ENCODE peak calls at places on chromosomes 2 and 18, in five cellular contexts. One of them, this sample, is unnamed.
A peak's percentile ranks its signal among the peaks of the same experiment; 100 is the strongest.

GRCh38 chr2:192278701-192279100 is 84.0 kb upstream of the TMEFF2 start:
- DNase-seq in nephron progenitor cell: no peak
- DNase-seq in choroid plexus epithelial cell: no peak
- DNase-seq in chondrocyte: no peak
- DNase-seq in HFF-Myc: no peak
- DNase-seq in this sample: no peak

GRCh38 chr2:26355038-26355995 is 8.7 kb upstream of the ADGRF3 start:
- DNase-seq in nephron progenitor cell: no peak
- DNase-seq in choroid plexus epithelial cell: peak; percentile 96
- DNase-seq in chondrocyte: no peak
- DNase-seq in HFF-Myc: peak; percentile 81
- DNase-seq in this sample: no peak

GRCh38 chr2:129189617-129190016 is 789.8 kb upstream of the RAB6C start:
- DNase-seq in nephron progenitor cell: no peak
- DNase-seq in choroid plexus epithelial cell: no peak
- DNase-seq in chondrocyte: no peak
- DNase-seq in HFF-Myc: no peak
- DNase-seq in this sample: no peak

GRCh38 chr2:157256621-157257020 is 884 bp upstream of the GALNT5 start:
- DNase-seq in nephron progenitor cell: no peak
- DNase-seq in choroid plexus epithelial cell: no peak
- DNase-seq in chondrocyte: no peak
- DNase-seq in HFF-Myc: no peak
- DNase-seq in this sample: no peak

GRCh38 chr18:56284319-56284718 is 354.1 kb downstream of the TXNL1 start:
- DNase-seq in nephron progenitor cell: no peak
- DNase-seq in choroid plexus epithelial cell: no peak
- DNase-seq in chondrocyte: no peak
- DNase-seq in HFF-Myc: no peak
- DNase-seq in this sample: no peak

GRCh38 chr2:74554821-74555531 is 456 bp downstream of the DOK1 start:
- DNase-seq in nephron progenitor cell: peak; percentile 69
- DNase-seq in choroid plexus epithelial cell: peak; percentile 50
- DNase-seq in chondrocyte: no peak
- DNase-seq in HFF-Myc: no peak
- DNase-seq in this sample: peak; percentile 66

GRCh38 chr18:31162825-31163435 is at the start of gene DSC1:
- DNase-seq in nephron progenitor cell: no peak
- DNase-seq in choroid plexus epithelial cell: no peak
- DNase-seq in chondrocyte: no peak
- DNase-seq in HFF-Myc: no peak
- DNase-seq in this sample: no peak

GRCh38 chr2:241730679-241731293 is 3.6 kb upstream of the D2HGDH start:
- DNase-seq in nephron progenitor cell: no peak
- DNase-seq in choroid plexus epithelial cell: no peak
- DNase-seq in chondrocyte: no peak
- DNase-seq in HFF-Myc: no peak
- DNase-seq in this sample: no peak

GRCh38 chr2:98911376-98912154 is 24.5 kb downstream of the CRACDL start:
- DNase-seq in nephron progenitor cell: no peak
- DNase-seq in choroid plexus epithelial cell: peak; percentile 41
- DNase-seq in chondrocyte: peak; percentile 65
- DNase-seq in HFF-Myc: no peak
- DNase-seq in this sample: no peak

GRCh38 chr18:49023281-49023937 is 72.6 kb upstream of the SMAD7 start:
- DNase-seq in nephron progenitor cell: no peak
- DNase-seq in choroid plexus epithelial cell: no peak
- DNase-seq in chondrocyte: peak; percentile 46
- DNase-seq in HFF-Myc: no peak
- DNase-seq in this sample: peak; percentile 23

GRCh38 chr18:62877448-62878221 is 162.3 kb downstream of the PHLPP1 start:
- DNase-seq in nephron progenitor cell: no peak
- DNase-seq in choroid plexus epithelial cell: peak; percentile 59
- DNase-seq in chondrocyte: no peak
- DNase-seq in HFF-Myc: peak; percentile 54
- DNase-seq in this sample: no peak
- TF ChIP-seq CTCF in nephron progenitor cell: no peak
- TF ChIP-seq CTCF in choroid plexus epithelial cell: peak; percentile 24
- TF ChIP-seq CTCF in chondrocyte: peak; percentile 58
- TF ChIP-seq CTCF in HFF-Myc: no peak
- TF ChIP-seq CTCF in this sample: no peak

DNA sequence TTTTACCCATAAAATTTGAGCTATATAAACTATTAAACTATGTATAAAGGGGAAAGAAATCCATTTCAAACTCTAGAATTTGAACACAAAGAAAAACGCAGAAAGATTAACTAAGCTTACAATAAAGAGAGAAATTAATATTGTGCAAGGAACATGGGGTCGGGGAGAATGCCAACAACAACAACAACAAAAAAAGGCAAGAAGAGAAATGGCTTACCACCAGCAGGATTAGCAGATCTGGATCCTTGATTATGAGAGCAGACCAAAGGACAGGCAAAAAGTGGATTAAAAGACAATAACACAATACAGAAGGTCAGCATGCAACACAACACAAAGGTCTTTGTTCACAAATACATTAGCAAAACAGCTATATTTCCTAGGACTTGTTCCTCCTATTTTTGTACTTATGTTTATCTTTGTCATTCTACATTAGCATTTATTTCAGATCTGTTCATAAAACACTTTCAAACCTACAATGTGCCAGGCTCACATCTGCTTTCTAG is 103.4 kb upstream of the RNU4ATAC start:
- DNase-seq in nephron progenitor cell: no peak
- DNase-seq in choroid plexus epithelial cell: peak; percentile 36
- DNase-seq in chondrocyte: no peak
- DNase-seq in HFF-Myc: no peak
- DNase-seq in this sample: no peak
- TF ChIP-seq CTCF in nephron progenitor cell: no peak
- TF ChIP-seq CTCF in choroid plexus epithelial cell: no peak
- TF ChIP-seq CTCF in chondrocyte: no peak
- TF ChIP-seq CTCF in HFF-Myc: no peak
- TF ChIP-seq CTCF in this sample: no peak

DNA sequence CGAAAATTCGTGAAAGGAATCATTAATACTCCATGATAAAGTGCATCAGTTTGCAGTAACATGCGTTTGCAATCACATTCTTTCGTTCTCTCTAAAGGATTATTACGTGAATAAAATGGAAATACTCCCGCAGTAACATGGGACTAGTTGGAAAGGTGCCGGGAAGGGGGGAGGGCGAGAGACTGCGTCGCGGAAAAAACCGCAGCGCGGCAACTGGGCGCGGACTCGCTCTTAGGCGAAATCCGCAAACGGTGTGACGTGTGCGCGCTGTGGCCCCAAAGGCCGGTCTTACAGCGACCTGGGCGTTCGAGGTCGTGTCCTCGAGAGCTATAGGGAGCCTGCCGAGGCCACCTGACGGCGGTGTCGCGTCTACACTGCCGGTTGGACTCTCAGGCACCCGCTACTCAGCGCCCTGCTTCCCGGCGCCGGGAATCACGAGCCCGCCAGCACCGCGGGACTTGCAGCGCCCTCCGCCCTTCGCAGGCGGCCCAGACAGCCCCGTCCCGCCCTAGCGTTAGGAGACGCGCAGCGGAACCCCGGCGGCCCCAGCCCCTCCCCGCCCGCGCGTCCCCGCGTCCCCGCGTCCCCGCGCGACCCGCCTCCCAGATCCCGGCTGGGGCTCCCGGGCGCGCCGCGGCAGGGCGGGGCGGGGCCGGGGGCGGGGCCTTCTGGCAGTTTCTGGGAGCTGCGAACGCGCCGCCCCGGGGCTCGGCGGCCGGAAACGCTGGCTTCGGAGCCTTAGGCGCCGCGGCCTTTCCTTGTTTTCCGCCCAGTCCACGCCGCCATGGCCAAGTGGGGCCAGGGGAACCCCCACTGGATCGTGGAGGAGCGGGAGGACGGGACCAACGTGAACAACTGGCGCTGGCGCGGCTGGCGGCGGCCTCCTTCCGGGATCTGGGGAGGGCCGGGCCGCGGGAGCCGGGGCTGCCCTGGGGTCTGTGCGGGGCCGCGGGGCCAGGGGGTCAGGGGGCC is 15.1 kb downstream of the C2orf74 start:
- DNase-seq in nephron progenitor cell: peak; percentile 97
- DNase-seq in choroid plexus epithelial cell: peak; percentile 93
- DNase-seq in chondrocyte: peak; percentile 96
- DNase-seq in HFF-Myc: peak; percentile 42
- DNase-seq in this sample: peak; percentile 97
- TF ChIP-seq CTCF in nephron progenitor cell: no peak
- TF ChIP-seq CTCF in choroid plexus epithelial cell: no peak
- TF ChIP-seq CTCF in chondrocyte: peak; percentile 44
- TF ChIP-seq CTCF in HFF-Myc: no peak
- TF ChIP-seq CTCF in this sample: no peak

GRCh38 chr2:180002198-180002597 is 4.9 kb downstream of the CWC22 start:
- DNase-seq in nephron progenitor cell: no peak
- DNase-seq in choroid plexus epithelial cell: no peak
- DNase-seq in chondrocyte: no peak
- DNase-seq in HFF-Myc: no peak
- DNase-seq in this sample: no peak

GRCh38 chr2:180000434-180000833 is 6.7 kb downstream of the CWC22 start:
- DNase-seq in nephron progenitor cell: no peak
- DNase-seq in choroid plexus epithelial cell: no peak
- DNase-seq in chondrocyte: no peak
- DNase-seq in HFF-Myc: no peak
- DNase-seq in this sample: no peak

GRCh38 chr2:180004731-180005130 is 2.4 kb downstream of the CWC22 start:
- DNase-seq in nephron progenitor cell: no peak
- DNase-seq in choroid plexus epithelial cell: no peak
- DNase-seq in chondrocyte: no peak
- DNase-seq in HFF-Myc: no peak
- DNase-seq in this sample: no peak

GRCh38 chr2:180003566-180003965 is 3.5 kb downstream of the CWC22 start:
- DNase-seq in nephron progenitor cell: no peak
- DNase-seq in choroid plexus epithelial cell: no peak
- DNase-seq in chondrocyte: no peak
- DNase-seq in HFF-Myc: no peak
- DNase-seq in this sample: no peak

GRCh38 chr2:180001726-180002125 is 5.4 kb downstream of the CWC22 start:
- DNase-seq in nephron progenitor cell: no peak
- DNase-seq in choroid plexus epithelial cell: no peak
- DNase-seq in chondrocyte: no peak
- DNase-seq in HFF-Myc: no peak
- DNase-seq in this sample: no peak
- TF ChIP-seq CTCF in nephron progenitor cell: no peak
- TF ChIP-seq CTCF in choroid plexus epithelial cell: peak; percentile 41
- TF ChIP-seq CTCF in chondrocyte: peak; percentile 63
- TF ChIP-seq CTCF in HFF-Myc: no peak
- TF ChIP-seq CTCF in this sample: no peak

GRCh38 chr2:123808243-123808642 is 216.8 kb upstream of the CNTNAP5 start:
- DNase-seq in nephron progenitor cell: no peak
- DNase-seq in choroid plexus epithelial cell: no peak
- DNase-seq in chondrocyte: peak; percentile 57
- DNase-seq in HFF-Myc: no peak
- DNase-seq in this sample: no peak
- TF ChIP-seq CTCF in nephron progenitor cell: no peak
- TF ChIP-seq CTCF in choroid plexus epithelial cell: no peak
- TF ChIP-seq CTCF in chondrocyte: no peak
- TF ChIP-seq CTCF in HFF-Myc: no peak
- TF ChIP-seq CTCF in this sample: no peak

GRCh38 chr2:165410231-165410630 is 59.3 kb upstream of the CSRNP3 start:
- DNase-seq in nephron progenitor cell: no peak
- DNase-seq in choroid plexus epithelial cell: no peak
- DNase-seq in chondrocyte: no peak
- DNase-seq in HFF-Myc: no peak
- DNase-seq in this sample: no peak

GRCh38 chr2:165408191-165408590 is 61.3 kb upstream of the CSRNP3 start:
- DNase-seq in nephron progenitor cell: no peak
- DNase-seq in choroid plexus epithelial cell: no peak
- DNase-seq in chondrocyte: no peak
- DNase-seq in HFF-Myc: peak; percentile 87
- DNase-seq in this sample: no peak

GRCh38 chr2:165402142-165402541 is 67.4 kb upstream of the CSRNP3 start:
- DNase-seq in nephron progenitor cell: no peak
- DNase-seq in choroid plexus epithelial cell: no peak
- DNase-seq in chondrocyte: no peak
- DNase-seq in HFF-Myc: no peak
- DNase-seq in this sample: no peak

GRCh38 chr2:165407464-165407863 is 62.0 kb upstream of the CSRNP3 start:
- DNase-seq in nephron progenitor cell: no peak
- DNase-seq in choroid plexus epithelial cell: no peak
- DNase-seq in chondrocyte: no peak
- DNase-seq in HFF-Myc: no peak
- DNase-seq in this sample: no peak

GRCh38 chr2:165406053-165406628 is 63.4 kb upstream of the CSRNP3 start:
- DNase-seq in nephron progenitor cell: peak; percentile 11
- DNase-seq in choroid plexus epithelial cell: peak; percentile 30
- DNase-seq in chondrocyte: no peak
- DNase-seq in HFF-Myc: no peak
- DNase-seq in this sample: no peak
- TF ChIP-seq CTCF in nephron progenitor cell: no peak
- TF ChIP-seq CTCF in choroid plexus epithelial cell: peak; percentile 10
- TF ChIP-seq CTCF in chondrocyte: peak; percentile 39
- TF ChIP-seq CTCF in HFF-Myc: no peak
- TF ChIP-seq CTCF in this sample: no peak

GRCh38 chr18:7349181-7349837 is 118.4 kb downstream of the LRRC30 start:
- DNase-seq in nephron progenitor cell: no peak
- DNase-seq in choroid plexus epithelial cell: no peak
- DNase-seq in chondrocyte: no peak
- DNase-seq in HFF-Myc: no peak
- DNase-seq in this sample: no peak
- TF ChIP-seq CTCF in nephron progenitor cell: no peak
- TF ChIP-seq CTCF in choroid plexus epithelial cell: no peak
- TF ChIP-seq CTCF in chondrocyte: no peak
- TF ChIP-seq CTCF in HFF-Myc: no peak
- TF ChIP-seq CTCF in this sample: no peak

DNA sequence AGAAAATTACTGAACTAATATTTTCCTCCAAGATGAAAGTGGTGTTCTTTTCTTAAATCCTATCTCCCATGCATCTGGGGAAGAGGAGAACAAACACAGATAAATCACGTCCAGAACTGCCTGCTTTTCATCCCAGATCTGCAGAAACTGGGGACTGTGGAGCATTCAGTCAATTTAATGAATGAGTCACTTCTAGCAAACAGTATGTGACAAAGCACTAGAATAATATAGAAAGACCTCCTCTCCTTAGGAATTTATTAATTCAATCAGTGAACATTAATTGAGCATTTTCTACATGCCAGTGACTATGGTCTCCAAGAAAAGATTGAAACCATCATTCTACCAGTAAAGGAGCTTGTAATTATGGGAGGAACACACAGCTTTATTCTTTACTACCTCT is 693.4 kb upstream of the ID2 start:
- DNase-seq in nephron progenitor cell: no peak
- DNase-seq in choroid plexus epithelial cell: no peak
- DNase-seq in chondrocyte: no peak
- DNase-seq in HFF-Myc: no peak
- DNase-seq in this sample: no peak
- TF ChIP-seq CTCF in nephron progenitor cell: no peak
- TF ChIP-seq CTCF in choroid plexus epithelial cell: no peak
- TF ChIP-seq CTCF in chondrocyte: no peak
- TF ChIP-seq CTCF in HFF-Myc: no peak
- TF ChIP-seq CTCF in this sample: no peak

This sample was measured in psoas muscle.